ENCODE peak calls at places on chromosome 19, in ten cellular contexts. T is body of pancreas; I is dermis blood vessel endothelial cell; J is activated CD4-positive, alpha-beta T cell treated with anti-CD3 and anti-CD28 coated beads, Interleukin-2, amount 10 ng/mL, durations not matched to agents 7 days and 5 days; D is left lung; M is A549; Z is T-helper 17 cell; F is stimulated activated CD8-positive, alpha-beta memory T cell treated with anti-CD3 and anti-CD28 coated beads, Interleukin-7, amount 100 ng/mL, for 4 hours; O is cardiac septum; H is stimulated activated CD4-positive, alpha-beta T cell treated with anti-CD3 and anti-CD28 coated beads, TNF-alpha, amount 100 ng/mL, for 24 hours. U is an unnamed sample.

GRCh38 chr19:35731353-35731752 is 10.9 kb downstream of the IGFLR1 start:
- DNase-seq in T (no peak), H (no peak), Z (no peak), J (no peak), D (no peak), F (no peak), M (no peak), I (no peak), O (no peak), U (no peak)

GRCh38 chr19:46221981-46222610 is 7.4 kb upstream of the IGFL1 start:
- DNase-seq in J (no peak), T (peak; percentile 44), H (no peak), F (no peak), M (peak; percentile 98), I (peak; percentile 10), O (no peak), D (peak; percentile 86), Z (no peak), U (peak; percentile 60)

GRCh38 chr19:56144396-56144795 is 3.3 kb downstream of the ZNF444 start:
- DNase-seq in D (no peak), F (no peak), O (no peak), T (peak; percentile 47), H (no peak), M (no peak), Z (no peak), J (no peak), I (no peak), U (no peak)

GRCh38 chr19:49113762-49114629 is at the start of gene LIN7B:
- DNase-seq in H (peak; percentile 50), D (peak; percentile 92), Z (peak; percentile 83), J (peak; percentile 65), I (peak; percentile 79), T (peak; percentile 73), F (no peak), O (peak; percentile 87), M (peak; percentile 94), U (peak; percentile 78)

GRCh38 chr19:1265611-1266115 is 3.5 kb upstream of the CIRBP start:
- DNase-seq in I (peak; percentile 54), T (no peak), H (no peak), F (no peak), M (peak; percentile 31), Z (no peak), D (no peak), J (peak; percentile 39), O (no peak), U (peak; percentile 87)

GRCh38 chr19:4519521-4520277 is 1.4 kb upstream of the PLIN4 start:
- DNase-seq in J (no peak), F (no peak), H (no peak), O (no peak), M (no peak), T (no peak), I (no peak), Z (no peak), D (no peak), U (peak; percentile 83)

GRCh38 chr19:995051-995827 is 5.0 kb upstream of the GRIN3B start:
- DNase-seq in F (no peak), O (no peak), Z (no peak), M (no peak), I (no peak), D (no peak), J (no peak), H (no peak), T (no peak), U (no peak)

GRCh38 chr19:9406798-9407352 is 28.5 kb downstream of the ZNF266 start:
- DNase-seq in H (peak; percentile 35), J (peak; percentile 56), Z (no peak), T (peak; percentile 67), M (peak; percentile 33), I (peak; percentile 17), D (peak; percentile 80), O (peak; percentile 89), F (peak; percentile 21), U (peak; percentile 88)

GRCh38 chr19:18851673-18852325 is 20.0 kb downstream of the UPF1 start:
- DNase-seq in J (no peak), I (no peak), M (no peak), T (no peak), F (no peak), Z (no peak), H (no peak), O (no peak), D (no peak), U (no peak)

GRCh38 chr19:36110487-36111199 is at the start of gene OVOL3:
- DNase-seq in D (no peak), Z (no peak), I (no peak), H (no peak), J (no peak), T (no peak), O (no peak), M (no peak), F (no peak), U (no peak)

GRCh38 chr19:1259873-1260748 is 9.0 kb upstream of the CIRBP start:
- DNase-seq in D (peak; percentile 91), H (no peak), T (no peak), F (no peak), J (peak; percentile 54), M (no peak), I (no peak), O (no peak), Z (peak; percentile 42), U (peak; percentile 57)

GRCh38 chr19:47719047-47719885 is 6.0 kb downstream of the EHD2 start:
- DNase-seq in Z (no peak), T (peak; percentile 65), O (peak; percentile 89), D (peak; percentile 84), J (no peak), I (peak; percentile 68), F (no peak), H (no peak), M (peak; percentile 79), U (peak; percentile 93)

GRCh38 chr19:35718345-35719041 is 690 bp downstream of the KMT2B start:
- DNase-seq in O (no peak), F (no peak), Z (peak; percentile 22), H (no peak), D (peak; percentile 88), T (peak; percentile 56), I (peak; percentile 47), J (peak; percentile 54), M (peak; percentile 50), U (no peak)

GRCh38 chr19:38317104-38317612 is 1.4 kb upstream of the YIF1B start:
- DNase-seq in T (no peak), J (peak; percentile 53), H (no peak), M (no peak), Z (no peak), F (no peak), D (peak; percentile 36), I (peak; percentile 33), O (no peak), U (no peak)

GRCh38 chr19:16249826-16250434 is 52.2 kb downstream of the AP1M1 start:
- DNase-seq in J (no peak), F (no peak), O (no peak), H (no peak), Z (no peak), T (no peak), D (no peak), M (no peak), I (no peak), U (no peak)

GRCh38 chr19:45250832-45251451 is at the start of gene MARK4:
- DNase-seq in T (peak; percentile 51), I (peak; percentile 64), D (peak; percentile 89), H (peak; percentile 22), F (peak; percentile 8), M (peak; percentile 57), O (peak; percentile 80), J (peak; percentile 56), Z (peak; percentile 60), U (peak; percentile 62)

GRCh38 chr19:7665076-7665475 is 3.8 kb upstream of the RETN start:
- DNase-seq in J (no peak), H (no peak), M (no peak), D (no peak), Z (no peak), F (no peak), T (no peak), I (no peak), O (no peak), U (no peak)

GRCh38 chr19:41537789-41538188 is 38.2 kb upstream of the CEACAM21 start:
- DNase-seq in F (no peak), M (no peak), O (no peak), I (peak; percentile 71), Z (no peak), T (no peak), D (no peak), H (no peak), J (peak; percentile 62), U (no peak)

GRCh38 chr19:41569481-41570150 is 6.3 kb upstream of the CEACAM21 start:
- DNase-seq in H (no peak), T (no peak), M (no peak), Z (no peak), I (no peak), J (no peak), D (no peak), F (no peak), O (no peak), U (no peak)

GRCh38 chr19:29366757-29367156 is 153.8 kb upstream of the UQCRFS1 start:
- DNase-seq in M (no peak), T (no peak), F (no peak), H (no peak), O (no peak), Z (no peak), J (no peak), D (no peak), I (no peak), U (no peak)

GRCh38 chr19:48249502-48250014 is 6.2 kb downstream of the CARD8 start:
- DNase-seq in O (peak; percentile 86), J (peak; percentile 83), T (no peak), H (peak; percentile 57), Z (peak; percentile 44), I (peak; percentile 98), F (peak; percentile 66), D (no peak), M (no peak), U (peak; percentile 73)

GRCh38 chr19:33779849-33780248 is 16.8 kb upstream of the KCTD15 start:
- DNase-seq in O (no peak), T (no peak), D (no peak), F (no peak), Z (no peak), J (no peak), H (no peak), M (no peak), I (no peak), U (no peak)

GRCh38 chr19:1935484-1936208 is 5.3 kb upstream of the CSNK1G2 start:
- DNase-seq in Z (no peak), I (peak; percentile 73), T (no peak), H (no peak), J (peak; percentile 37), O (no peak), F (no peak), D (no peak), M (no peak), U (no peak)

GRCh38 chr19:28836366-28836765 is 376.6 kb downstream of the UQCRFS1 start:
- DNase-seq in T (no peak), O (no peak), J (no peak), H (no peak), I (no peak), M (no peak), D (no peak), F (no peak), Z (no peak), U (no peak)

GRCh38 chr19:36972594-36972993 is 56.5 kb downstream of the ZNF568 start:
- DNase-seq in F (no peak), D (peak; percentile 79), M (no peak), T (no peak), I (no peak), H (no peak), O (no peak), J (no peak), Z (no peak), U (peak; percentile 23)

GRCh38 chr19:13138916-13139198 is 11.3 kb downstream of the STX10 start:
- DNase-seq in F (no peak), I (no peak), H (no peak), M (no peak), Z (no peak), D (no peak), J (no peak), T (no peak), O (no peak), U (no peak)

U was measured in heart left ventricle.